ENCODE peak calls at places on chromosomes 1 and 21, in seven cellular contexts. L, J, W, Z, A, V and G are unnamed samples.

GRCh38 chr1:12113433-12114339 is 50.6 kb downstream of the TNFRSF8 start:
- DNase-seq in A (no peak), V (no peak), L (peak), Z (no peak), J (no peak), W (no peak), G (peak)

GRCh38 chr1:65151641-65152040 is 3.6 kb downstream of the AK4 start:
- DNase-seq in V (no peak), J (no peak), W (no peak), L (no peak), A (no peak), Z (no peak), G (no peak)

GRCh38 chr21:45386336-45386727 is 18.6 kb upstream of the COL18A1 start:
- DNase-seq in W (no peak), L (peak), V (no peak), A (no peak), J (no peak), Z (no peak), G (no peak)

GRCh38 chr1:98669355-98670296 is 8.1 kb downstream of the SNX7 start:
- DNase-seq in V (no peak), A (no peak), L (peak), W (no peak), Z (no peak), J (no peak), G (no peak)

GRCh38 chr1:223486366-223486765 is 93.2 kb downstream of the CCDC185 start:
- DNase-seq in J (no peak), Z (no peak), W (no peak), L (no peak), V (no peak), A (no peak), G (no peak)

GRCh38 chr1:167575649-167576048 is 22.1 kb upstream of the CREG1 start:
- DNase-seq in A (no peak), J (no peak), Z (no peak), V (no peak), L (no peak), W (no peak), G (no peak)

GRCh38 chr1:200642481-200642880 is 21.9 kb upstream of the KIF14 start:
- DNase-seq in L (no peak), A (no peak), W (no peak), J (no peak), V (no peak), Z (no peak), G (no peak)

GRCh38 chr1:162187676-162188075 is 118.2 kb downstream of the NOS1AP start:
- DNase-seq in L (peak), V (no peak), A (peak), Z (no peak), J (no peak), W (no peak), G (peak)

GRCh38 chr1:162942903-162943567 is 82.1 kb upstream of the CCDC190 start:
- DNase-seq in V (no peak), J (no peak), Z (no peak), L (no peak), A (no peak), W (no peak), G (peak)

GRCh38 chr1:47390843-47391242 is 25.2 kb upstream of the FOXE3 start:
- DNase-seq in A (no peak), V (no peak), Z (no peak), J (no peak), L (no peak), W (no peak), G (no peak)

GRCh38 chr1:229108598-229109201 is 162.2 kb upstream of the RAB4A start:
- DNase-seq in J (no peak), Z (peak), L (no peak), A (no peak), W (no peak), V (no peak), G (no peak)

GRCh38 chr1:23905461-23906025 is 7.6 kb downstream of the CNR2 start:
- DNase-seq in Z (no peak), V (no peak), J (no peak), A (no peak), W (no peak), L (no peak), G (no peak)

GRCh38 chr21:35423694-35424093 is 374.6 kb upstream of the RUNX1 start:
- DNase-seq in J (no peak), V (no peak), A (no peak), Z (no peak), W (no peak), L (peak), G (no peak)

GRCh38 chr1:27807385-27807784 is 23.2 kb upstream of the PPP1R8 start:
- DNase-seq in A (no peak), Z (no peak), V (no peak), W (no peak), L (no peak), J (no peak), G (peak)

GRCh38 chr1:205438213-205439158 is 16.6 kb upstream of the LEMD1 start:
- DNase-seq in L (peak), A (peak), V (peak), Z (peak), W (no peak), J (no peak), G (peak)

GRCh38 chr1:22142315-22143064 is 407 bp downstream of the WNT4 start:
- DNase-seq in A (no peak), W (no peak), J (no peak), L (peak), V (no peak), Z (peak), G (no peak)

GRCh38 chr21:32698971-32699693 is 28.7 kb downstream of the SYNJ1 start:
- DNase-seq in W (no peak), Z (peak), L (no peak), A (peak), J (no peak), V (no peak), G (peak)

GRCh38 chr1:201466492-201466891 is 2.5 kb downstream of the PHLDA3 start:
- DNase-seq in J (no peak), W (no peak), L (peak), V (no peak), A (no peak), Z (peak), G (no peak)

GRCh38 chr1:243325305-243325890 is 69.6 kb downstream of the SDCCAG8 start:
- DNase-seq in L (peak), V (no peak), Z (no peak), A (peak), J (no peak), W (peak), G (peak)

GRCh38 chr21:46154955-46155513 is 345 bp downstream of the FTCD start:
- DNase-seq in L (no peak), V (no peak), Z (no peak), A (no peak), W (no peak), J (no peak), G (no peak)

GRCh38 chr1:47469405-47469759 is 31.5 kb downstream of the FOXD2 start:
- DNase-seq in V (no peak), L (no peak), A (no peak), Z (no peak), J (no peak), W (no peak), G (no peak)

GRCh38 chr21:27275294-27275927 is 308.5 kb upstream of the ADAMTS5 start:
- DNase-seq in L (peak), A (no peak), J (no peak), W (no peak), V (no peak), Z (no peak), G (no peak)

GRCh38 chr1:61446531-61446991 is 278.4 kb downstream of the TM2D1 start:
- DNase-seq in L (no peak), W (no peak), V (no peak), Z (peak), J (no peak), A (no peak), G (no peak)

GRCh38 chr1:64864018-64864945 is 102.1 kb downstream of the JAK1 start:
- DNase-seq in V (no peak), Z (peak), L (no peak), A (peak), J (peak), W (no peak), G (peak)

GRCh38 chr1:17010601-17011438 is 908 bp downstream of the ATP13A2 start:
- DNase-seq in Z (peak), A (peak), V (no peak), W (no peak), J (peak), L (peak), G (peak)